ENCODE peak calls at places on chromosomes 2 and 18, in five cellular contexts. Z is esophagus muscularis mucosa, X is stomach, O is endothelial cell of umbilical vein, P is spleen. T is an unnamed sample.

GRCh38 chr2:151882786-151883445 is 54.7 kb upstream of the ARL5A start:
- DNase-seq in Z (no peak), X (no peak), O (no peak), P (no peak), T (no peak)

GRCh38 chr2:160227252-160227651 is 27.2 kb upstream of the ITGB6 start:
- DNase-seq in Z (no peak), X (no peak), O (peak; percentile 78), P (no peak), T (peak; percentile 14)

GRCh38 chr2:236049981-236050380 is 118.2 kb downstream of the GBX2 start:
- DNase-seq in Z (no peak), X (no peak), O (no peak), P (no peak), T (no peak)

GRCh38 chr2:218218409-218219185 is 1.6 kb downstream of the ARPC2 start:
- DNase-seq in Z (no peak), X (no peak), O (peak; percentile 44), P (no peak), T (no peak)

GRCh38 chr2:239354132-239354790 is 46.6 kb downstream of the HDAC4 start:
- DNase-seq in Z (no peak), X (no peak), O (no peak), P (no peak), T (no peak)

GRCh38 chr2:178280261-178280852 is 86.0 kb downstream of the OSBPL6 start:
- DNase-seq in Z (no peak), X (no peak), O (peak; percentile 71), P (no peak), T (no peak)

GRCh38 chr18:3511980-3512379 is 62.0 kb downstream of the TGIF1 start:
- DNase-seq in Z (no peak), X (no peak), O (peak; percentile 44), P (no peak), T (no peak)

GRCh38 chr2:238243496-238244076 is 3.7 kb upstream of the HES6 start:
- DNase-seq in Z (no peak), X (no peak), O (no peak), P (peak; percentile 39), T (no peak)

GRCh38 chr2:30663806-30664205 is 143.4 kb downstream of the CAPN13 start:
- DNase-seq in Z (no peak), X (no peak), O (no peak), P (no peak), T (no peak)

GRCh38 chr18:76458522-76459311 is 36.3 kb downstream of the ZNF516 start:
- DNase-seq in Z (no peak), X (no peak), O (no peak), P (peak; percentile 57), T (no peak)

GRCh38 chr2:85768713-85769112 is 14.9 kb downstream of the ATOH8 start:
- DNase-seq in Z (no peak), X (peak; percentile 82), O (peak; percentile 80), P (no peak), T (peak; percentile 51)

GRCh38 chr2:2577366-2577765 is 246.3 kb upstream of the MYT1L start:
- DNase-seq in Z (peak; percentile 78), X (peak; percentile 25), O (no peak), P (peak; percentile 47), T (no peak)

GRCh38 chr2:110957267-110957666 is 163.4 kb upstream of the BCL2L11 start:
- DNase-seq in Z (peak; percentile 57), X (no peak), O (no peak), P (no peak), T (no peak)

GRCh38 chr2:40192864-40193669 is 258.8 kb downstream of the SLC8A1 start:
- DNase-seq in Z (no peak), X (no peak), O (no peak), P (no peak), T (no peak)

GRCh38 chr2:105714141-105714540 is 30.6 kb upstream of the NCK2 start:
- DNase-seq in Z (peak; percentile 42), X (no peak), O (no peak), P (no peak), T (no peak)

GRCh38 chr2:38487852-38488251 is 110.8 kb upstream of the ATL2 start:
- DNase-seq in Z (no peak), X (no peak), O (no peak), P (no peak), T (no peak)
- TF ChIP-seq CTCF in Z (no peak), X (no peak), O (no peak), P (no peak), T (no peak)

GRCh38 chr2:150484461-150484931 is 3.0 kb downstream of the RND3 start:
- DNase-seq in Z (no peak), X (no peak), O (peak; percentile 37), P (no peak), T (no peak)

GRCh38 chr2:150485114-150485870 is 2.2 kb downstream of the RND3 start:
- DNase-seq in Z (no peak), X (peak; percentile 89), O (peak; percentile 67), P (peak; percentile 71), T (peak; percentile 89)

GRCh38 chr2:150486539-150487484 is 655 bp downstream of the RND3 start:
- DNase-seq in Z (no peak), X (peak; percentile 50), O (peak; percentile 43), P (no peak), T (peak; percentile 54)

GRCh38 chr2:150487537-150488429 is at the start of gene RND3:
- DNase-seq in Z (peak; percentile 99), X (peak; percentile 96), O (peak; percentile 99), P (peak; percentile 84), T (peak; percentile 97)

GRCh38 chr2:150485871-150486538 is 1.5 kb downstream of the RND3 start:
- DNase-seq in Z (no peak), X (peak; percentile 80), O (peak; percentile 60), P (peak; percentile 74), T (peak; percentile 80)
- TF ChIP-seq POLR2A in Z (peak; percentile 60), X (no peak), O (peak; percentile 33), P (no peak), T (peak; percentile 73)

GRCh38 chr2:242046184-242046826 is 176.8 kb downstream of the RTP5 start:
- DNase-seq in Z (no peak), X (no peak), O (no peak), P (no peak), T (no peak)
- TF ChIP-seq POLR2AphosphoS5 in Z (no peak), X (no peak), O (no peak), P (no peak), T (no peak)

DNA sequence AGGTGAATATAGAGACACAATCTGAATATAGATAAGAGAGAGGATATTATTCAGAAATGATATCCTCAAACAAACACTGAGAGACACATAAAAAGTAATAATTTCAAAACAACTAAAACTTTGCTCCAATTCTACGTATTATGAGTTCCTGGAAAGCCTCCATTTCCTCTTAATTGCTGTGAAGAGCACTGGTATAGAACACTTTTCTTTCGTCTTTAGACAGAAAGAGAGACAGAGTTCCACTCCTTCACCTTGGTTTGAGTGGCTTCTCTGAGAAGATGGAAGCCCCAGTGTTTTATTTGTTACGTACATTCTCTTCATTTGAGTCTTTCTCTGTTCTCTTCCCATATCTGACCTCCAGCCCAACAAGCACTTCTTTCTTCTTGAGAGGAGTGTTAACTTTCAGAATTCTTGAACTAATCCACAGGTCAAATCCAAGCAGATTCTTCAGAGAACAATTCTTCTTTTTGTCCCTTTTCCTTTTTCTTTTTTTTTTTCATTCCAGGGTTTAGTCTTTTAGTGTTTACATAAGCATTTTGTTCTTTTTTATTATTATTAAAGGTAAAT is 6.4 kb upstream of the PIK3C3 start:
- DNase-seq in Z (no peak), X (no peak), O (no peak), P (no peak), T (no peak)
- TF ChIP-seq CTCF in Z (no peak), X (no peak), O (no peak), P (no peak), T (no peak)

T was measured in transverse colon.